ENCODE peak calls at places on chromosomes 11 and 22, in nine cellular contexts. One of them, this sample, is unnamed. For H3K4me1, the result is how much of the 10 kb centered on the place peaks cover.

GRCh38 chr11:119120639-119121007 is 757 bp upstream of the HINFP start:
- DNase-seq in HepG2: no peak
- DNase-seq in heart left ventricle: no peak
- DNase-seq in tibial nerve: no peak
- DNase-seq in HCT116: no peak
- DNase-seq in A549: no peak
- DNase-seq in ovary: no peak
- DNase-seq in K562: no peak
- DNase-seq in IMR-90: peak
- DNase-seq in this sample: no peak

GRCh38 chr11:216081-216974 is 8.8 kb downstream of the RIC8A start:
- DNase-seq in HepG2: peak
- DNase-seq in heart left ventricle: no peak
- DNase-seq in tibial nerve: no peak
- DNase-seq in HCT116: no peak
- DNase-seq in A549: no peak
- DNase-seq in ovary: no peak
- DNase-seq in K562: no peak
- DNase-seq in IMR-90: no peak
- DNase-seq in this sample: peak

GRCh38 chr22:32697331-32697995 is 104.0 kb upstream of the TIMP3 start:
- DNase-seq in HepG2: peak
- DNase-seq in heart left ventricle: no peak
- DNase-seq in tibial nerve: no peak
- DNase-seq in HCT116: no peak
- DNase-seq in A549: no peak
- DNase-seq in ovary: no peak
- DNase-seq in K562: no peak
- DNase-seq in IMR-90: no peak
- DNase-seq in this sample: no peak

GRCh38 chr11:623999-624704 is 603 bp downstream of the CDHR5 start:
- DNase-seq in HepG2: no peak
- DNase-seq in heart left ventricle: no peak
- DNase-seq in tibial nerve: no peak
- DNase-seq in HCT116: peak
- DNase-seq in A549: peak
- DNase-seq in ovary: peak
- DNase-seq in K562: no peak
- DNase-seq in IMR-90: no peak
- DNase-seq in this sample: no peak

GRCh38 chr11:11860103-11860979 is 18.6 kb downstream of the USP47 start:
- DNase-seq in HepG2: no peak
- DNase-seq in heart left ventricle: no peak
- DNase-seq in tibial nerve: no peak
- DNase-seq in HCT116: no peak
- DNase-seq in A549: no peak
- DNase-seq in ovary: no peak
- DNase-seq in K562: no peak
- DNase-seq in IMR-90: peak
- DNase-seq in this sample: no peak

GRCh38 chr22:36744413-36744765 is 31.5 kb downstream of the IFT27 start:
- DNase-seq in HepG2: no peak
- DNase-seq in heart left ventricle: no peak
- DNase-seq in tibial nerve: no peak
- DNase-seq in HCT116: no peak
- DNase-seq in A549: no peak
- DNase-seq in ovary: no peak
- DNase-seq in K562: no peak
- DNase-seq in IMR-90: no peak
- DNase-seq in this sample: no peak

GRCh38 chr11:121557348-121557747 is 104.6 kb upstream of the SORL1-AS1 start:
- DNase-seq in HepG2: no peak
- DNase-seq in heart left ventricle: no peak
- DNase-seq in tibial nerve: no peak
- DNase-seq in HCT116: no peak
- DNase-seq in A549: no peak
- DNase-seq in ovary: no peak
- DNase-seq in K562: no peak
- DNase-seq in IMR-90: peak
- DNase-seq in this sample: no peak

GRCh38 chr11:34354782-34355181 is 3.0 kb downstream of the ABTB2 start:
- DNase-seq in HepG2: no peak
- DNase-seq in heart left ventricle: no peak
- DNase-seq in tibial nerve: no peak
- DNase-seq in HCT116: no peak
- DNase-seq in A549: peak
- DNase-seq in ovary: no peak
- DNase-seq in K562: no peak
- DNase-seq in IMR-90: peak
- DNase-seq in this sample: no peak

GRCh38 chr22:31953251-31953650 is 8.9 kb downstream of the YWHAH start:
- DNase-seq in HepG2: no peak
- DNase-seq in heart left ventricle: no peak
- DNase-seq in tibial nerve: no peak
- DNase-seq in HCT116: no peak
- DNase-seq in A549: no peak
- DNase-seq in ovary: no peak
- DNase-seq in K562: no peak
- DNase-seq in IMR-90: no peak
- DNase-seq in this sample: no peak

GRCh38 chr11:102253018-102253775 is 64.1 kb upstream of the BIRC3 start:
- DNase-seq in HepG2: no peak
- DNase-seq in heart left ventricle: no peak
- DNase-seq in tibial nerve: no peak
- DNase-seq in HCT116: no peak
- DNase-seq in A549: no peak
- DNase-seq in ovary: no peak
- DNase-seq in K562: no peak
- DNase-seq in IMR-90: no peak
- DNase-seq in this sample: no peak

GRCh38 chr11:96318399-96318798 is 24.6 kb downstream of the MAML2 start:
- DNase-seq in HepG2: no peak
- DNase-seq in heart left ventricle: no peak
- DNase-seq in tibial nerve: no peak
- DNase-seq in HCT116: no peak
- DNase-seq in A549: no peak
- DNase-seq in ovary: no peak
- DNase-seq in K562: no peak
- DNase-seq in IMR-90: no peak
- DNase-seq in this sample: no peak

GRCh38 chr11:65887723-65888162 is 528 bp downstream of the FIBP start:
- DNase-seq in HepG2: no peak
- DNase-seq in heart left ventricle: no peak
- DNase-seq in tibial nerve: no peak
- DNase-seq in HCT116: no peak
- DNase-seq in A549: peak
- DNase-seq in ovary: no peak
- DNase-seq in K562: no peak
- DNase-seq in IMR-90: peak
- DNase-seq in this sample: no peak

GRCh38 chr11:126212089-126212660 is 593 bp downstream of the FAM118B start:
- DNase-seq in HepG2: no peak
- DNase-seq in heart left ventricle: no peak
- DNase-seq in tibial nerve: no peak
- DNase-seq in HCT116: no peak
- DNase-seq in A549: no peak
- DNase-seq in ovary: no peak
- DNase-seq in K562: no peak
- DNase-seq in IMR-90: peak
- DNase-seq in this sample: no peak
- H3K4me1 ChIP-seq in HepG2: under half
- H3K4me1 ChIP-seq in heart left ventricle: under half
- H3K4me1 ChIP-seq in tibial nerve: under half
- H3K4me1 ChIP-seq in HCT116: under half
- H3K4me1 ChIP-seq in A549: under half
- H3K4me1 ChIP-seq in ovary: under half
- H3K4me1 ChIP-seq in K562: under half
- H3K4me1 ChIP-seq in IMR-90: under half
- H3K4me1 ChIP-seq in this sample: under half

GRCh38 chr11:70568504-70569172 is 170.3 kb downstream of the CTTN start:
- DNase-seq in HepG2: no peak
- DNase-seq in heart left ventricle: peak
- DNase-seq in tibial nerve: no peak
- DNase-seq in HCT116: no peak
- DNase-seq in A549: no peak
- DNase-seq in ovary: peak
- DNase-seq in K562: peak
- DNase-seq in IMR-90: peak
- DNase-seq in this sample: peak

GRCh38 chr11:70569173-70569890 is 171.0 kb downstream of the CTTN start:
- DNase-seq in HepG2: no peak
- DNase-seq in heart left ventricle: peak
- DNase-seq in tibial nerve: no peak
- DNase-seq in HCT116: no peak
- DNase-seq in A549: no peak
- DNase-seq in ovary: no peak
- DNase-seq in K562: peak
- DNase-seq in IMR-90: no peak
- DNase-seq in this sample: no peak

GRCh38 chr11:70569996-70570692 is 171.8 kb downstream of the CTTN start:
- DNase-seq in HepG2: no peak
- DNase-seq in heart left ventricle: peak
- DNase-seq in tibial nerve: no peak
- DNase-seq in HCT116: no peak
- DNase-seq in A549: no peak
- DNase-seq in ovary: no peak
- DNase-seq in K562: no peak
- DNase-seq in IMR-90: no peak
- DNase-seq in this sample: no peak

GRCh38 chr11:70566768-70567530 is 168.6 kb downstream of the CTTN start:
- DNase-seq in HepG2: no peak
- DNase-seq in heart left ventricle: peak
- DNase-seq in tibial nerve: no peak
- DNase-seq in HCT116: no peak
- DNase-seq in A549: no peak
- DNase-seq in ovary: no peak
- DNase-seq in K562: no peak
- DNase-seq in IMR-90: no peak
- DNase-seq in this sample: no peak

DNA sequence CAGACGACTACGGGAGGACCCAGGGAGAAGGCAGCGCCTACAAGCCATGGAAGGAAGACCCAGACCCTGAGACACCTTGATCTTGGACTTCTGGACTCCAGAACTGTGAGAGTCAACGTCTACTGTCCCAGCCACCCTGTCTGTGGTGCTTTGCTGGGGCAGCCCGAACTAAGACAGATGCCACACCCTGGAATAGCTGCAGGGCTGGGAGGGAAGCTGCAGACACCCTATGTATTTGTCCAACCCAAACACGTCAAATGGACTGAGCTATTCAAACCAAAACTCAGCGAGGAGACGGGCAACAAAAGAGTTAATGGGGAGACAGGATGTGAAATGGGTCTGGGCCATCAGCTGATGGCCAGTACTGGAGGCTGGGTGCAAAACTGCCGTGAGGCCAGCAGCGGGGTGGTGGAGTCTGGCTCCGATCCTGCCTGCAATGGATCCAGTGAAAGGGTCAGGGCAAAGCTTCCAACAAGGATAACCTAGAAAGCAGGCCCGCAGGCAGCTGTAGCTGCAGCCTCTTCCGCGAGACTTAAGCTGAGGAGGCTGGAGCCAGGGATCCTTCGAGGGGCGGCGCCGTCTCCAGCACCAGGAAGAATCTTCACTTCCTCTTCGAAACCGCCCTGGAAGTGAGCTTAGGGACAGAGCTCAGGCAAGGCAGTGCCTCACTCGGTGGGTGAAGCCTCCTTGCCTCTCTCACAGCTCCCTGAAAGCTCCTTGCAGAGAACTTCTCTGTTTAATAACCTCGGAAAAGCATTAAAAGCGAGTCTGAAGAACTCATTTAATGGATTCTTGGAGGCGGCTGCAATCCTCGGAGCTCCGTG is 169.6 kb downstream of the CTTN start:
- DNase-seq in HepG2: no peak
- DNase-seq in heart left ventricle: peak
- DNase-seq in tibial nerve: peak
- DNase-seq in HCT116: no peak
- DNase-seq in A549: no peak
- DNase-seq in ovary: peak
- DNase-seq in K562: no peak
- DNase-seq in IMR-90: peak
- DNase-seq in this sample: peak
- H3K4me3 ChIP-seq in HepG2: no peak
- H3K4me3 ChIP-seq in heart left ventricle: peak
- H3K4me3 ChIP-seq in tibial nerve: peak
- H3K4me3 ChIP-seq in HCT116: peak
- H3K4me3 ChIP-seq in A549: no peak
- H3K4me3 ChIP-seq in ovary: peak
- H3K4me3 ChIP-seq in K562: peak
- H3K4me3 ChIP-seq in IMR-90: peak
- H3K4me3 ChIP-seq in this sample: no peak

DNA sequence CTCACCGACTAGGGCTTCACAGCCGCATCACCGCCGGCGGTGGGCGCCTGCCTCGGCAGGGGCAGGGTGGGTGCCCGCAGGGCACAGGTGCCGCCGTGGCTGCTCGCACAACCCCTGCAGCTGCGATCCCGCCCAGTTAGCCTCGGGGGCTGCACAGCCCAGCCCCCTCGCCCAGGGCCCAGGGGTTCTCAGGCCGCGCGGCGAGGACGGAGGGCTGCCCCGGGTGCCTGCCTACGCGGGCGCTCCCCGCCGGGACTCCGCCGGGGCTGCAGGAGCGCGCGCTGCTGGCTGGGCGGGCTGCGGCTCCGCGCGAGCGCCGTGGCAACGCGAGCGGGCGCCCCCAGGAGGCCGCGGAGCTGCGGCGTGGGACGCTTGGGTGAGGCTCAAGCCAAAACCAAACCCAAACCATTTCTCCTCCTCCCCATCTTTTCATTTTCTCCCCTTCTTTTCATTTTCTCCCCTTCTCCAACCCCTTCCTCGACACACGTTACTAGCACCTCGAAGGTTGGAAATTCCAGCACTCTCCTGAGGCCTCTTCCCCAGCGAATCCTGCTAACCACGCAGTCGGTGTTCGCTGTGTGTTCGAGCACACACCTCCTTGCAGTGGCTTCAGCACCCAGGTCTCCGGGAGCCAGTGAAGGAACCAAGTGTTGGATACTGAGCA is at the start of gene MICAL3:
- DNase-seq in HepG2: no peak
- DNase-seq in heart left ventricle: peak
- DNase-seq in tibial nerve: peak
- DNase-seq in HCT116: peak
- DNase-seq in A549: peak
- DNase-seq in ovary: peak
- DNase-seq in K562: peak
- DNase-seq in IMR-90: peak
- DNase-seq in this sample: peak
- TF ChIP-seq POLR2A in HepG2: no peak
- TF ChIP-seq POLR2A in heart left ventricle: no peak
- TF ChIP-seq POLR2A in tibial nerve: no peak
- TF ChIP-seq POLR2A in HCT116: no peak
- TF ChIP-seq POLR2A in A549: peak
- TF ChIP-seq POLR2A in ovary: no peak
- TF ChIP-seq POLR2A in K562: no peak
- TF ChIP-seq POLR2A in IMR-90: no peak
- TF ChIP-seq POLR2A in this sample: peak

DNA sequence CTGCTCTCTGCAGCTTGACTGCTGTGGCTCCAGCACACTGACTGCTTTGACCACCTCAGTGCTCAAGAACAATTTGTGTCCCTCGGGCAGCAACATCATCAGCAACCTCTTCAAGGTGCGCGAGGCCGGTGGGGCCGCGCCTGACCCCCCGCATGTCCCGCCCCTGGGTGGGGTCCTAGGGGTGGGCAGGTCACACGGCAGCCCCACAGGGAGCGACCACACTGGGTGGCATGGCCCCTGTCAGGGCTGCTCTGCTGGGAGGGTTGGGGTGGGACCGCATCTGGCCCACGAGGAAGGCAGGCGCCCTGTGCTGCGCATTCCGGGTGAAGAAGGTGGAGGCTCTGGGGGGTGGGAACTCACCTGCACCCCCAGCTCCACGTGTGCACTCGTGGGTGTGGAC is 4.7 kb upstream of the TSSC4 start:
- DNase-seq in HepG2: no peak
- DNase-seq in heart left ventricle: no peak
- DNase-seq in tibial nerve: no peak
- DNase-seq in HCT116: no peak
- DNase-seq in A549: no peak
- DNase-seq in ovary: no peak
- DNase-seq in K562: no peak
- DNase-seq in IMR-90: no peak
- DNase-seq in this sample: no peak
- H3K4me1 ChIP-seq in HepG2: under half
- H3K4me1 ChIP-seq in heart left ventricle: under half
- H3K4me1 ChIP-seq in tibial nerve: under half
- H3K4me1 ChIP-seq in HCT116: under half
- H3K4me1 ChIP-seq in A549: under half
- H3K4me1 ChIP-seq in ovary: under half
- H3K4me1 ChIP-seq in K562: under half
- H3K4me1 ChIP-seq in IMR-90: under half
- H3K4me1 ChIP-seq in this sample: under half